ENCODE peak calls at places on chromosomes 11 and 22, in five cellular contexts. One of them, this sample, is unnamed. For H3K4me1, the result is how much of the 10 kb centered on the place peaks cover.

GRCh38 chr11:65445604-65446445 is 23.2 kb downstream of the NEAT1 start:
- DNase-seq in adrenal gland: peak
- DNase-seq in HAP-1: no peak
- DNase-seq in right lobe of liver: peak
- DNase-seq in tibial nerve: peak
- DNase-seq in this sample: peak

GRCh38 chr11:80621871-80622270 is 1181.0 kb upstream of the TENM4 start:
- DNase-seq in HAP-1: no peak
- DNase-seq in tibial nerve: no peak
- DNase-seq in right lobe of liver: no peak
- DNase-seq in adrenal gland: no peak
- DNase-seq in this sample: no peak

GRCh38 chr22:29947410-29948387 is 64.7 kb downstream of the MTMR3 start:
- DNase-seq in adrenal gland: no peak
- DNase-seq in tibial nerve: no peak
- DNase-seq in right lobe of liver: no peak
- DNase-seq in HAP-1: no peak
- DNase-seq in this sample: no peak

GRCh38 chr11:117457835-117458234 is 130.2 kb downstream of the CEP164 start:
- DNase-seq in HAP-1: no peak
- DNase-seq in right lobe of liver: no peak
- DNase-seq in tibial nerve: no peak
- DNase-seq in adrenal gland: no peak
- DNase-seq in this sample: no peak

GRCh38 chr22:37316875-37317371 is 34.6 kb downstream of the CYTH4 start:
- DNase-seq in right lobe of liver: peak
- DNase-seq in tibial nerve: peak
- DNase-seq in HAP-1: peak
- DNase-seq in adrenal gland: peak
- DNase-seq in this sample: peak

GRCh38 chr22:27255580-27255979 is 546.0 kb downstream of the MN1 start:
- DNase-seq in adrenal gland: no peak
- DNase-seq in tibial nerve: no peak
- DNase-seq in HAP-1: no peak
- DNase-seq in right lobe of liver: no peak
- DNase-seq in this sample: no peak

GRCh38 chr11:83836883-83837654 is 550.9 kb upstream of the CCDC90B start:
- DNase-seq in tibial nerve: no peak
- DNase-seq in adrenal gland: peak
- DNase-seq in HAP-1: peak
- DNase-seq in right lobe of liver: peak
- DNase-seq in this sample: peak

GRCh38 chr22:35900483-35901168 is 128.0 kb downstream of the RBFOX2 start:
- DNase-seq in tibial nerve: no peak
- DNase-seq in right lobe of liver: no peak
- DNase-seq in adrenal gland: no peak
- DNase-seq in HAP-1: no peak
- DNase-seq in this sample: no peak

GRCh38 chr11:8060801-8061554 is 20.0 kb upstream of the TUB start:
- DNase-seq in tibial nerve: no peak
- DNase-seq in adrenal gland: peak
- DNase-seq in HAP-1: no peak
- DNase-seq in right lobe of liver: peak
- DNase-seq in this sample: no peak

GRCh38 chr22:46830841-46831240 is 68.4 kb downstream of the TBC1D22A start:
- DNase-seq in tibial nerve: no peak
- DNase-seq in adrenal gland: peak
- DNase-seq in HAP-1: no peak
- DNase-seq in right lobe of liver: no peak
- DNase-seq in this sample: no peak

GRCh38 chr11:2550606-2550970 is 105.8 kb downstream of the KCNQ1 start:
- DNase-seq in HAP-1: no peak
- DNase-seq in right lobe of liver: peak
- DNase-seq in adrenal gland: no peak
- DNase-seq in tibial nerve: no peak
- DNase-seq in this sample: peak

GRCh38 chr22:30371981-30372380 is 15.2 kb downstream of the CCDC157 start:
- DNase-seq in adrenal gland: no peak
- DNase-seq in tibial nerve: no peak
- DNase-seq in right lobe of liver: no peak
- DNase-seq in HAP-1: no peak
- DNase-seq in this sample: no peak

GRCh38 chr11:126317681-126318641 is 14.1 kb downstream of the DCPS start:
- DNase-seq in HAP-1: no peak
- DNase-seq in adrenal gland: peak
- DNase-seq in right lobe of liver: no peak
- DNase-seq in tibial nerve: peak
- DNase-seq in this sample: peak

GRCh38 chr11:125995313-125995712 is 49.5 kb downstream of the VSIG10L2 start:
- DNase-seq in HAP-1: no peak
- DNase-seq in adrenal gland: no peak
- DNase-seq in tibial nerve: no peak
- DNase-seq in right lobe of liver: no peak
- DNase-seq in this sample: peak

GRCh38 chr11:10392680-10393079 is 62.4 kb upstream of the AMPD3 start:
- DNase-seq in HAP-1: no peak
- DNase-seq in tibial nerve: no peak
- DNase-seq in adrenal gland: no peak
- DNase-seq in right lobe of liver: no peak
- DNase-seq in this sample: no peak

GRCh38 chr11:76561245-76561644 is 109.3 kb downstream of the LRRC32 start:
- DNase-seq in tibial nerve: no peak
- DNase-seq in HAP-1: no peak
- DNase-seq in right lobe of liver: no peak
- DNase-seq in adrenal gland: no peak
- DNase-seq in this sample: no peak

GRCh38 chr22:36506637-36507517 is at the start of gene FOXRED2:
- DNase-seq in tibial nerve: peak
- DNase-seq in HAP-1: peak
- DNase-seq in adrenal gland: peak
- DNase-seq in right lobe of liver: peak
- DNase-seq in this sample: peak

GRCh38 chr11:12100886-12101285 is 9.5 kb upstream of the MICAL2 start:
- DNase-seq in tibial nerve: peak
- DNase-seq in adrenal gland: no peak
- DNase-seq in HAP-1: no peak
- DNase-seq in right lobe of liver: no peak
- DNase-seq in this sample: peak

GRCh38 chr11:93143186-93143585 is 54.6 kb downstream of the SLC36A4 start:
- DNase-seq in HAP-1: no peak
- DNase-seq in right lobe of liver: no peak
- DNase-seq in adrenal gland: no peak
- DNase-seq in tibial nerve: no peak
- DNase-seq in this sample: no peak

GRCh38 chr11:23947883-23948282 is 549.0 kb upstream of the LUZP2 start:
- DNase-seq in right lobe of liver: no peak
- DNase-seq in tibial nerve: no peak
- DNase-seq in adrenal gland: no peak
- DNase-seq in HAP-1: no peak
- DNase-seq in this sample: no peak

GRCh38 chr11:130522284-130522961 is 74.0 kb downstream of the ADAMTS15 start:
- DNase-seq in tibial nerve: peak
- DNase-seq in right lobe of liver: peak
- DNase-seq in HAP-1: peak
- DNase-seq in adrenal gland: peak
- DNase-seq in this sample: peak

GRCh38 chr11:61120865-61121831 is 18.9 kb downstream of the CD5 start:
- DNase-seq in HAP-1: no peak
- DNase-seq in tibial nerve: no peak
- DNase-seq in adrenal gland: peak
- DNase-seq in right lobe of liver: no peak
- DNase-seq in this sample: peak

GRCh38 chr11:75350743-75351540 is 519 bp downstream of the ARRB1 start:
- DNase-seq in HAP-1: peak
- DNase-seq in adrenal gland: peak
- DNase-seq in tibial nerve: peak
- DNase-seq in right lobe of liver: peak
- DNase-seq in this sample: peak
- H3K4me1 ChIP-seq in HAP-1: under half
- H3K4me1 ChIP-seq in adrenal gland: under half
- H3K4me1 ChIP-seq in tibial nerve: under half
- H3K4me1 ChIP-seq in right lobe of liver: under half
- H3K4me1 ChIP-seq in this sample: half or more

DNA sequence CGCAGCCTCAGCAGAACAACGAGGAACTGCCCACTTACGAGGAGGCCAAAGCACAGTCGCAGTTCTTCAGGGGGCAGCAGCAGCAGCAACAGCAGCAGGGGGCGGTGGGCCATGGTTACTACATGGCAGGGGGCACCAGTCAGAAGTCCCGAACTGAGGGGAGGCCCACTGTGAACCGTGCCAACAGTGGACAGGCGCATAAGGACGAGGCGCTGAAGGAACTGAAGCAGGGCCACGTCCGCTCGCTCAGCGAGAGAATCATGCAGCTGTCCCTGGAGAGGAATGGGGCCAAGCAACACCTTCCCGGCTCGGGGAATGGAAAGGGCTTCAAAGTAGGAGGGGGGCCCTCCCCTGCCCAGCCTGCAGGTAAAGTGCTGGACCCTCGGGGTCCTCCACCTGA is 31.6 kb downstream of the AMOTL1 start:
- DNase-seq in right lobe of liver: no peak
- DNase-seq in HAP-1: no peak
- DNase-seq in tibial nerve: no peak
- DNase-seq in adrenal gland: no peak
- DNase-seq in this sample: no peak
- H3K4me1 ChIP-seq in right lobe of liver: half or more
- H3K4me1 ChIP-seq in HAP-1: under half
- H3K4me1 ChIP-seq in tibial nerve: under half
- H3K4me1 ChIP-seq in adrenal gland: under half
- H3K4me1 ChIP-seq in this sample: half or more

GRCh38 chr11:69638941-69639681 is 1.8 kb upstream of the CCND1 start:
- DNase-seq in HAP-1: peak
- DNase-seq in adrenal gland: peak
- DNase-seq in right lobe of liver: peak
- DNase-seq in tibial nerve: peak
- DNase-seq in this sample: peak
- H3K4me1 ChIP-seq in HAP-1: under half
- H3K4me1 ChIP-seq in adrenal gland: under half
- H3K4me1 ChIP-seq in right lobe of liver: half or more
- H3K4me1 ChIP-seq in tibial nerve: under half
- H3K4me1 ChIP-seq in this sample: half or more

GRCh38 chr22:42701694-42702093 is 19.0 kb downstream of the A4GALT start:
- DNase-seq in HAP-1: no peak
- DNase-seq in right lobe of liver: no peak
- DNase-seq in tibial nerve: no peak
- DNase-seq in adrenal gland: no peak
- DNase-seq in this sample: no peak
- H3K4me1 ChIP-seq in HAP-1: under half
- H3K4me1 ChIP-seq in right lobe of liver: under half
- H3K4me1 ChIP-seq in tibial nerve: under half
- H3K4me1 ChIP-seq in adrenal gland: under half
- H3K4me1 ChIP-seq in this sample: under half

GRCh38 chr22:42533638-42533977 is 14.0 kb upstream of the RRP7A start:
- DNase-seq in tibial nerve: no peak
- DNase-seq in right lobe of liver: no peak
- DNase-seq in adrenal gland: no peak
- DNase-seq in HAP-1: no peak
- DNase-seq in this sample: no peak

GRCh38 chr22:42536166-42536565 is 16.6 kb upstream of the RRP7A start:
- DNase-seq in HAP-1: no peak
- DNase-seq in adrenal gland: no peak
- DNase-seq in tibial nerve: no peak
- DNase-seq in right lobe of liver: no peak
- DNase-seq in this sample: no peak
- H3K4me1 ChIP-seq in HAP-1: under half
- H3K4me1 ChIP-seq in adrenal gland: under half
- H3K4me1 ChIP-seq in tibial nerve: under half
- H3K4me1 ChIP-seq in right lobe of liver: under half
- H3K4me1 ChIP-seq in this sample: under half

GRCh38 chr22:39133871-39134270 is 18.6 kb downstream of the CBX7 start:
- DNase-seq in right lobe of liver: no peak
- DNase-seq in HAP-1: no peak
- DNase-seq in adrenal gland: no peak
- DNase-seq in tibial nerve: no peak
- DNase-seq in this sample: no peak
- H3K4me1 ChIP-seq in right lobe of liver: under half
- H3K4me1 ChIP-seq in HAP-1: under half
- H3K4me1 ChIP-seq in adrenal gland: under half
- H3K4me1 ChIP-seq in tibial nerve: under half
- H3K4me1 ChIP-seq in this sample: under half

GRCh38 chr11:123773959-123774358 is 19.6 kb upstream of the OR6X1 start:
- DNase-seq in HAP-1: no peak
- DNase-seq in tibial nerve: no peak
- DNase-seq in adrenal gland: no peak
- DNase-seq in right lobe of liver: no peak
- DNase-seq in this sample: no peak
- H3K4me1 ChIP-seq in HAP-1: under half
- H3K4me1 ChIP-seq in tibial nerve: under half
- H3K4me1 ChIP-seq in adrenal gland: under half
- H3K4me1 ChIP-seq in right lobe of liver: under half
- H3K4me1 ChIP-seq in this sample: under half

GRCh38 chr11:48012051-48012391 is 31.7 kb downstream of the PTPRJ start:
- DNase-seq in right lobe of liver: no peak
- DNase-seq in adrenal gland: no peak
- DNase-seq in HAP-1: no peak
- DNase-seq in tibial nerve: no peak
- DNase-seq in this sample: no peak
- H3K4me1 ChIP-seq in right lobe of liver: under half
- H3K4me1 ChIP-seq in adrenal gland: under half
- H3K4me1 ChIP-seq in HAP-1: under half
- H3K4me1 ChIP-seq in tibial nerve: under half
- H3K4me1 ChIP-seq in this sample: under half

This sample was measured in body of pancreas.